ENCODE peak calls at places on chromosomes 12 and 14, in eight cellular contexts. M, X, R, U, W, A, I and T are unnamed samples. For H3K9me3, the result is how much of the 10 kb centered on the place peaks cover.

GRCh38 chr12:90013409-90013808 is 304.8 kb upstream of the ATP2B1 start:
- DNase-seq in M (no peak), X (no peak), R (no peak), U (no peak), W (no peak), A (no peak), I (no peak), T (no peak)

GRCh38 chr12:10031771-10032175 is 1.3 kb downstream of the CLEC9A start:
- DNase-seq in M (peak), X (no peak), R (no peak), U (no peak), W (peak), A (no peak), I (no peak), T (no peak)

GRCh38 chr14:67186789-67187188 is 2.5 kb upstream of the GARIN2 start:
- DNase-seq in M (no peak), X (no peak), R (no peak), U (no peak), W (peak), A (no peak), I (no peak), T (no peak)

GRCh38 chr12:67647251-67647546 is 1.3 kb upstream of the DYRK2 start:
- DNase-seq in M (no peak), X (no peak), R (no peak), U (no peak), W (no peak), A (no peak), I (no peak), T (no peak)

GRCh38 chr14:54637829-54638446 is 71.0 kb downstream of the SAMD4A start:
- DNase-seq in M (no peak), X (no peak), R (no peak), U (no peak), W (peak), A (peak), I (no peak), T (no peak)

GRCh38 chr12:53054112-53054878 is 4.4 kb downstream of the TNS2 start:
- DNase-seq in M (peak), X (peak), R (peak), U (peak), W (peak), A (peak), I (peak), T (peak)

GRCh38 chr12:131893605-131894312 is 663 bp upstream of the ULK1 start:
- DNase-seq in M (no peak), X (no peak), R (no peak), U (no peak), W (no peak), A (no peak), I (no peak), T (peak)

GRCh38 chr12:3047961-3048360 is 29.2 kb upstream of the TSPAN9 start:
- DNase-seq in M (peak), X (peak), R (no peak), U (no peak), W (no peak), A (no peak), I (no peak), T (no peak)

GRCh38 chr12:92290016-92290685 is 144.5 kb upstream of the BTG1 start:
- DNase-seq in M (no peak), X (no peak), R (no peak), U (no peak), W (peak), A (no peak), I (no peak), T (no peak)

GRCh38 chr12:47785887-47786661 is 13.0 kb downstream of the SLC48A1 start:
- DNase-seq in M (no peak), X (no peak), R (no peak), U (no peak), W (no peak), A (no peak), I (no peak), T (no peak)

GRCh38 chr12:54053625-54054441 is at the start of gene HOXC4:
- DNase-seq in M (no peak), X (no peak), R (no peak), U (no peak), W (no peak), A (no peak), I (no peak), T (no peak)

GRCh38 chr14:40113671-40114070 is 681.4 kb upstream of the FBXO33 start:
- DNase-seq in M (no peak), X (no peak), R (no peak), U (no peak), W (no peak), A (no peak), I (no peak), T (no peak)

GRCh38 chr12:21879312-21879711 is 61.9 kb downstream of the ABCC9 start:
- DNase-seq in M (no peak), X (no peak), R (no peak), U (no peak), W (no peak), A (no peak), I (no peak), T (no peak)

GRCh38 chr14:29687071-29687765 is 240.4 kb downstream of the PRKD1 start:
- DNase-seq in M (no peak), X (no peak), R (no peak), U (no peak), W (no peak), A (no peak), I (no peak), T (no peak)

GRCh38 chr12:45439039-45439438 is 223.1 kb downstream of the ANO6 start:
- DNase-seq in M (no peak), X (no peak), R (no peak), U (no peak), W (peak), A (no peak), I (no peak), T (no peak)

GRCh38 chr14:99930420-99931274 is 134.6 kb upstream of the EVL start:
- DNase-seq in M (no peak), X (no peak), R (no peak), U (no peak), W (peak), A (no peak), I (no peak), T (no peak)

GRCh38 chr12:113757223-113758002 is 208.7 kb downstream of the RBM19 start:
- DNase-seq in M (peak), X (no peak), R (no peak), U (no peak), W (peak), A (no peak), I (no peak), T (no peak)

GRCh38 chr14:32593290-32593942 is 264.3 kb downstream of the AKAP6 start:
- DNase-seq in M (no peak), X (no peak), R (no peak), U (no peak), W (peak), A (no peak), I (no peak), T (no peak)

GRCh38 chr12:47885012-47885501 is 19.7 kb downstream of the VDR start:
- DNase-seq in M (no peak), X (no peak), R (peak), U (no peak), W (no peak), A (no peak), I (no peak), T (no peak)

GRCh38 chr12:38157933-38158401 is 158.6 kb upstream of the ALG10B start:
- DNase-seq in M (peak), X (no peak), R (peak), U (no peak), W (no peak), A (no peak), I (no peak), T (no peak)
- H3K9me3 ChIP-seq in M (half or more), X (under half), R (under half), U (under half), W (under half), A (under half), I (under half), T (under half)

GRCh38 chr14:50560929-50561280 is 960 bp downstream of the ATL1 start:
- DNase-seq in M (peak), X (peak), R (peak), U (peak), W (peak), A (peak), I (peak), T (peak)
- H3K27ac ChIP-seq in M (no peak), X (peak), R (peak), U (peak), W (no peak), A (peak), I (no peak), T (no peak)

GRCh38 chr12:104873374-104873773 is 84.7 kb downstream of the SLC41A2 start:
- DNase-seq in M (no peak), X (no peak), R (no peak), U (no peak), W (peak), A (no peak), I (no peak), T (no peak)

GRCh38 chr12:104877107-104877705 is 80.9 kb downstream of the SLC41A2 start:
- DNase-seq in M (no peak), X (no peak), R (peak), U (no peak), W (peak), A (peak), I (peak), T (no peak)
- TF ChIP-seq CTCF in M (peak), X (peak), R (peak), U (no peak), W (peak), A (peak), I (peak), T (peak)

GRCh38 chr12:133235401-133236112 is at the start of gene ANHX:
- DNase-seq in M (no peak), X (no peak), R (no peak), U (no peak), W (no peak), A (no peak), I (no peak), T (peak)
- H3K9me3 ChIP-seq in M (half or more), X (under half), R (under half), U (under half), W (under half), A (under half), I (under half), T (under half)

GRCh38 chr14:98564006-98564405 is 708.0 kb downstream of the BCL11B start:
- DNase-seq in M (no peak), X (no peak), R (no peak), U (no peak), W (no peak), A (no peak), I (no peak), T (no peak)

DNA sequence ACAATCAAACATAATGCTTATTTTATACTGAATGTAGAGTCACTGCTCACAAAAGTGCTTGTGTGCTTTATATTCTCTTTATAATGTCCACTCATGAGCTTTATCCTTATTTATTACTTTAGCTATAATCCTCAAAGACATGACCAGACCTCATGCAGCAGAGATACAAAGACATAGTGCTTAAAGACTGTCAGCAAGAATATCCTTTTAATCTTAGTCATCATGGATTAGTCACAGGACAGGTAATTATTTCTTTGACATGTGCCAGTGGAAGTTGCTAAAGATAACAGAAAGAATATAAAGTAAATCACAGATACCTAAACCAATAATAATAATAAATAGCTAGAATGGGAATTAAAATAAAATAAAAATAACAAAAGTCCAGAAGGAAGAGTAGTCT is 707.5 kb downstream of the BCL11B start:
- DNase-seq in M (no peak), X (no peak), R (no peak), U (no peak), W (no peak), A (no peak), I (no peak), T (no peak)
- H3K27ac ChIP-seq in M (no peak), X (no peak), R (no peak), U (no peak), W (no peak), A (no peak), I (no peak), T (no peak)

GRCh38 chr12:124599074-124599999 is 31.9 kb upstream of the NCOR2 start:
- DNase-seq in M (no peak), X (no peak), R (no peak), U (no peak), W (peak), A (no peak), I (no peak), T (no peak)
- TF ChIP-seq CTCF in M (no peak), X (no peak), R (no peak), U (no peak), W (peak), A (no peak), I (peak), T (no peak)

GRCh38 chr14:96909841-96910364 is 112.7 kb downstream of the VRK1 start:
- DNase-seq in M (no peak), X (no peak), R (no peak), U (no peak), W (no peak), A (no peak), I (no peak), T (no peak)
- H3K9me3 ChIP-seq in M (under half), X (under half), R (under half), U (under half), W (under half), A (under half), I (under half), T (under half)

GRCh38 chr12:40947812-40948211 is 240.3 kb upstream of the PDZRN4 start:
- DNase-seq in M (no peak), X (no peak), R (no peak), U (no peak), W (no peak), A (no peak), I (no peak), T (no peak)

GRCh38 chr12:40942326-40942725 is 245.8 kb upstream of the PDZRN4 start:
- DNase-seq in M (no peak), X (no peak), R (no peak), U (no peak), W (no peak), A (no peak), I (peak), T (no peak)

GRCh38 chr12:40946612-40947194 is 241.4 kb upstream of the PDZRN4 start:
- DNase-seq in M (no peak), X (no peak), R (no peak), U (no peak), W (peak), A (no peak), I (peak), T (no peak)

DNA sequence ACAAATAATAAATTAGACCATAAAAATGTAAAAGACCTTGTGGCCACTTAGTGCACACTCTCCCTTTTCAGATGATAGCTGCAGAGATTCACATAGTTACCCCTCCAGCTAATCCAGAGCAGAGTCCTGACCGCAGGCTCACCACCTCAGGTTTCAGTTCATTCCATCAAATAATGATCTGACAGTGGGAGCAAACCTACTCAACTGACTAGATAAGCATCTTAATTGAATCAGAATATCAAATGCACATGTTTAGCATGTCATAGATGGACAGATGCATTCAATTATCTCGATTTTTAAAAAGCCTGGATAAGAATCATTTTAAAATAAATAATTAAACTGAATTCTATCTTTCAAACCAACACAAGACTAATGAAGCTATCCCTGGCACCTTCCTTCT is 242.3 kb upstream of the PDZRN4 start:
- DNase-seq in M (no peak), X (no peak), R (no peak), U (no peak), W (no peak), A (no peak), I (no peak), T (no peak)
- H3K27ac ChIP-seq in M (no peak), X (no peak), R (no peak), U (no peak), W (no peak), A (no peak), I (no peak), T (no peak)